ENCODE peak calls at places on chromosomes 7 and 10, in ten cellular contexts. N is Karpas-422; J is nucleus accumbens; T is glutamatergic neuron; E is fibroblast of mammary gland; G is stromal cell of bone marrow; F is activated T-helper 1 cell treated with anti-CD3 and anti-CD28 coated beads, Interleukin-12 subunit alpha, Interleukin-12 subunit beta, Interleukin-2, Interleukin-4 antibody, amounts not matched to agents 30 ng/mL and 10 ng/mL and 1 ng/mL, durations not matched to agents 14 hours and 24 hours and 36 hours; Z is RPMI8226; U is sigmoid colon; S is neural crest cell. H is an unnamed sample.

GRCh38 chr10:71383972-71384687 is 12.6 kb upstream of the CDH23 start:
- DNase-seq in N (peak), J (peak), T (peak), E (peak), G (peak), F (peak), Z (peak), U (peak), S (peak), H (no peak)

GRCh38 chr7:89837515-89837914 is 316.8 kb upstream of the STEAP1 start:
- DNase-seq in N (no peak), J (no peak), T (no peak), E (peak), G (no peak), F (no peak), Z (peak), U (no peak), S (no peak), H (peak)

GRCh38 chr10:11793762-11794479 is 29.2 kb upstream of the PROSER2 start:
- DNase-seq in N (no peak), J (no peak), T (no peak), E (peak), G (no peak), F (no peak), Z (no peak), U (no peak), S (no peak), H (no peak)

GRCh38 chr10:101961591-101962498 is 94.1 kb downstream of the ARMH3 start:
- DNase-seq in N (no peak), J (no peak), T (no peak), E (peak), G (peak), F (no peak), Z (no peak), U (no peak), S (no peak), H (no peak)

GRCh38 chr10:30063098-30063497 is 3.7 kb upstream of the JCAD start:
- DNase-seq in N (no peak), J (no peak), T (no peak), E (no peak), G (peak), F (no peak), Z (no peak), U (peak), S (no peak), H (peak)

GRCh38 chr10:42753507-42754154 is 29.0 kb upstream of the BMS1 start:
- DNase-seq in N (no peak), J (no peak), T (peak), E (no peak), G (no peak), F (no peak), Z (no peak), U (no peak), S (no peak), H (no peak)

GRCh38 chr10:48602401-48603135 is 2.3 kb downstream of the ARHGAP22 start:
- DNase-seq in N (no peak), J (no peak), T (no peak), E (peak), G (no peak), F (no peak), Z (no peak), U (no peak), S (no peak), H (no peak)

GRCh38 chr7:88226886-88227516 is 7.2 kb upstream of the SRI start:
- DNase-seq in N (no peak), J (no peak), T (no peak), E (peak), G (peak), F (no peak), Z (no peak), U (no peak), S (no peak), H (peak)

GRCh38 chr7:45053941-45054340 is 34.8 kb downstream of the NACAD start:
- DNase-seq in N (no peak), J (no peak), T (no peak), E (no peak), G (no peak), F (no peak), Z (no peak), U (no peak), S (no peak), H (no peak)

GRCh38 chr10:42648512-42648911 is 10.1 kb upstream of the ZNF33B start:
- DNase-seq in N (no peak), J (no peak), T (no peak), E (no peak), G (no peak), F (no peak), Z (no peak), U (no peak), S (no peak), H (no peak)

GRCh38 chr10:86229378-86229777 is 137.2 kb downstream of the GRID1 start:
- DNase-seq in N (no peak), J (no peak), T (no peak), E (no peak), G (no peak), F (no peak), Z (no peak), U (no peak), S (no peak), H (no peak)

GRCh38 chr10:80542053-80542452 is 4.4 kb downstream of the SH2D4B start:
- DNase-seq in N (no peak), J (no peak), T (no peak), E (no peak), G (no peak), F (no peak), Z (no peak), U (peak), S (no peak), H (no peak)

GRCh38 chr10:60340973-60341372 is 48.7 kb downstream of the ANK3 start:
- DNase-seq in N (no peak), J (no peak), T (no peak), E (peak), G (peak), F (no peak), Z (no peak), U (no peak), S (no peak), H (no peak)

GRCh38 chr10:124465777-124466488 is 4.3 kb downstream of the LHPP start:
- DNase-seq in N (peak), J (no peak), T (no peak), E (no peak), G (no peak), F (no peak), Z (peak), U (no peak), S (no peak), H (no peak)

GRCh38 chr10:497898-498451 is 191.5 kb downstream of the DIP2C start:
- DNase-seq in N (no peak), J (no peak), T (no peak), E (no peak), G (no peak), F (no peak), Z (no peak), U (peak), S (no peak), H (no peak)

GRCh38 chr10:66931949-66932343 is 6.1 kb downstream of the LRRTM3 start:
- DNase-seq in N (no peak), J (peak), T (no peak), E (no peak), G (no peak), F (no peak), Z (peak), U (no peak), S (no peak), H (no peak)

GRCh38 chr7:26525413-26526287 is 234.0 kb downstream of the SNX10 start:
- DNase-seq in N (no peak), J (no peak), T (no peak), E (no peak), G (no peak), F (no peak), Z (no peak), U (no peak), S (no peak), H (no peak)

GRCh38 chr10:80205478-80206276 is at the start of gene ANXA11:
- DNase-seq in N (peak), J (peak), T (peak), E (peak), G (peak), F (peak), Z (peak), U (peak), S (peak), H (no peak)

GRCh38 chr10:101779544-101780186 is 3.6 kb downstream of the NPM3 start:
- DNase-seq in N (peak), J (peak), T (peak), E (peak), G (peak), F (peak), Z (peak), U (peak), S (peak), H (no peak)

GRCh38 chr7:158192956-158193355 is 394.7 kb downstream of the PTPRN2 start:
- DNase-seq in N (no peak), J (no peak), T (no peak), E (no peak), G (no peak), F (no peak), Z (no peak), U (no peak), S (no peak), H (no peak)

GRCh38 chr7:142864980-142865747 is 10.3 kb downstream of the EPHB6 start:
- DNase-seq in N (no peak), J (peak), T (no peak), E (no peak), G (no peak), F (no peak), Z (no peak), U (no peak), S (no peak), H (no peak)

GRCh38 chr7:91367812-91368578 is 103.8 kb downstream of the FZD1 start:
- DNase-seq in N (no peak), J (no peak), T (no peak), E (no peak), G (no peak), F (no peak), Z (no peak), U (no peak), S (no peak), H (no peak)

GRCh38 chr7:139127648-139128047 is 18.1 kb upstream of the ZC3HAV1 start:
- DNase-seq in N (no peak), J (no peak), T (no peak), E (peak), G (no peak), F (no peak), Z (no peak), U (no peak), S (no peak), H (no peak)

GRCh38 chr10:95391164-95391563 is 100.4 kb upstream of the PDLIM1 start:
- DNase-seq in N (no peak), J (no peak), T (no peak), E (no peak), G (no peak), F (no peak), Z (no peak), U (no peak), S (no peak), H (no peak)

GRCh38 chr10:80133221-80133620 is 691 bp downstream of the PLAC9 start:
- DNase-seq in N (no peak), J (no peak), T (no peak), E (peak), G (peak), F (no peak), Z (no peak), U (peak), S (no peak), H (no peak)

GRCh38 chr10:62492012-62492869 is 118.1 kb downstream of the ZNF365 start:
- DNase-seq in N (peak), J (no peak), T (no peak), E (peak), G (peak), F (no peak), Z (no peak), U (no peak), S (no peak), H (no peak)

GRCh38 chr10:100377830-100378229 is 30.8 kb downstream of the SCD start:
- DNase-seq in N (no peak), J (no peak), T (no peak), E (no peak), G (no peak), F (no peak), Z (no peak), U (no peak), S (no peak), H (no peak)

GRCh38 chr7:111532625-111533024 is 29.7 kb downstream of the IMMP2L start:
- DNase-seq in N (no peak), J (no peak), T (no peak), E (peak), G (peak), F (no peak), Z (no peak), U (no peak), S (no peak), H (peak)

GRCh38 chr7:30171753-30172447 is 37.1 kb downstream of the MTURN start:
- DNase-seq in N (no peak), J (no peak), T (no peak), E (peak), G (no peak), F (no peak), Z (no peak), U (no peak), S (no peak), H (no peak)